ENCODE peak calls at places on chromosomes 12 and 14, in four cellular contexts. One of them, this sample, is unnamed.

GRCh38 chr12:52171950-52172512 is 19.8 kb downstream of the KRT80 start:
- DNase-seq in caudate nucleus: no peak
- DNase-seq in aorta: no peak
- DNase-seq in heart left ventricle: no peak
- DNase-seq in this sample: no peak

GRCh38 chr14:81435578-81436295 is 35.6 kb upstream of the STON2 start:
- DNase-seq in aorta: peak
- DNase-seq in caudate nucleus: peak
- DNase-seq in heart left ventricle: peak
- DNase-seq in this sample: peak

GRCh38 chr12:10272466-10272865 is 35.2 kb upstream of the KLRD1 start:
- DNase-seq in heart left ventricle: no peak
- DNase-seq in caudate nucleus: no peak
- DNase-seq in aorta: no peak
- DNase-seq in this sample: no peak

GRCh38 chr12:117872521-117873169 is 96.1 kb downstream of the KSR2 start:
- DNase-seq in heart left ventricle: no peak
- DNase-seq in aorta: no peak
- DNase-seq in caudate nucleus: no peak
- DNase-seq in this sample: no peak

GRCh38 chr12:52232916-52233461 is at the start of gene KRT7:
- DNase-seq in heart left ventricle: no peak
- DNase-seq in aorta: peak
- DNase-seq in caudate nucleus: no peak
- DNase-seq in this sample: no peak

GRCh38 chr12:123478762-123479161 is 20.8 kb downstream of the SNRNP35 start:
- DNase-seq in caudate nucleus: peak
- DNase-seq in heart left ventricle: peak
- DNase-seq in aorta: peak
- DNase-seq in this sample: peak

GRCh38 chr12:124296295-124296915 is 1.5 kb downstream of the RFLNA start:
- DNase-seq in caudate nucleus: no peak
- DNase-seq in heart left ventricle: no peak
- DNase-seq in aorta: peak
- DNase-seq in this sample: no peak

GRCh38 chr14:94689218-94689984 is 77.2 kb downstream of the SERPINA3 start:
- DNase-seq in caudate nucleus: peak
- DNase-seq in aorta: peak
- DNase-seq in heart left ventricle: peak
- DNase-seq in this sample: peak

GRCh38 chr14:52272375-52272774 is 4.9 kb downstream of the PTGDR start:
- DNase-seq in aorta: no peak
- DNase-seq in heart left ventricle: no peak
- DNase-seq in caudate nucleus: no peak
- DNase-seq in this sample: no peak

GRCh38 chr12:113094738-113095137 is 38.2 kb downstream of the DTX1 start:
- DNase-seq in caudate nucleus: no peak
- DNase-seq in heart left ventricle: no peak
- DNase-seq in aorta: no peak
- DNase-seq in this sample: no peak

GRCh38 chr12:113232787-113233585 is 11.7 kb downstream of the TPCN1 start:
- DNase-seq in aorta: peak
- DNase-seq in heart left ventricle: peak
- DNase-seq in caudate nucleus: peak
- DNase-seq in this sample: no peak

GRCh38 chr12:107066686-107067085 is 26.7 kb downstream of the CRY1 start:
- DNase-seq in aorta: no peak
- DNase-seq in heart left ventricle: no peak
- DNase-seq in caudate nucleus: no peak
- DNase-seq in this sample: no peak

GRCh38 chr12:106205208-106206069 is 42.4 kb downstream of the CKAP4 start:
- DNase-seq in aorta: no peak
- DNase-seq in caudate nucleus: no peak
- DNase-seq in heart left ventricle: peak
- DNase-seq in this sample: no peak

GRCh38 chr12:85280984-85281946 is 1.2 kb downstream of the ALX1 start:
- DNase-seq in caudate nucleus: no peak
- DNase-seq in aorta: no peak
- DNase-seq in heart left ventricle: no peak
- DNase-seq in this sample: no peak

GRCh38 chr14:32761381-32761968 is 177.2 kb upstream of the NPAS3 start:
- DNase-seq in heart left ventricle: no peak
- DNase-seq in aorta: no peak
- DNase-seq in caudate nucleus: no peak
- DNase-seq in this sample: no peak

GRCh38 chr12:87930033-87930432 is 99.2 kb downstream of the C12orf50 start:
- DNase-seq in heart left ventricle: no peak
- DNase-seq in aorta: no peak
- DNase-seq in caudate nucleus: no peak
- DNase-seq in this sample: no peak

GRCh38 chr12:80862606-80863005 is 75.1 kb downstream of the LIN7A start:
- DNase-seq in heart left ventricle: no peak
- DNase-seq in caudate nucleus: no peak
- DNase-seq in aorta: no peak
- DNase-seq in this sample: no peak

GRCh38 chr12:10528150-10528953 is 22.7 kb downstream of the EIF2S3B start:
- DNase-seq in heart left ventricle: no peak
- DNase-seq in caudate nucleus: no peak
- DNase-seq in aorta: no peak
- DNase-seq in this sample: no peak

GRCh38 chr12:14613718-14614117 is 46.0 kb upstream of the PLBD1 start:
- DNase-seq in heart left ventricle: no peak
- DNase-seq in aorta: no peak
- DNase-seq in caudate nucleus: no peak
- DNase-seq in this sample: no peak

GRCh38 chr14:97311411-97311810 is 514.2 kb downstream of the VRK1 start:
- DNase-seq in heart left ventricle: no peak
- DNase-seq in aorta: no peak
- DNase-seq in caudate nucleus: no peak
- DNase-seq in this sample: no peak

GRCh38 chr12:47686645-47687240 is 19.1 kb downstream of the RPAP3 start:
- DNase-seq in heart left ventricle: no peak
- DNase-seq in aorta: no peak
- DNase-seq in caudate nucleus: no peak
- DNase-seq in this sample: peak

GRCh38 chr12:67085699-67086098 is 183.5 kb upstream of the CAND1 start:
- DNase-seq in aorta: no peak
- DNase-seq in heart left ventricle: no peak
- DNase-seq in caudate nucleus: no peak
- DNase-seq in this sample: no peak

GRCh38 chr12:104490850-104491249 is 34.1 kb downstream of the CHST11 start:
- DNase-seq in heart left ventricle: no peak
- DNase-seq in caudate nucleus: no peak
- DNase-seq in aorta: no peak
- DNase-seq in this sample: no peak

GRCh38 chr12:130556486-130557055 is 159.5 kb downstream of the RIMBP2 start:
- DNase-seq in aorta: no peak
- DNase-seq in heart left ventricle: no peak
- DNase-seq in caudate nucleus: no peak
- DNase-seq in this sample: peak

GRCh38 chr12:129617849-129618248 is 286.0 kb downstream of the TMEM132D start:
- DNase-seq in heart left ventricle: no peak
- DNase-seq in caudate nucleus: no peak
- DNase-seq in aorta: no peak
- DNase-seq in this sample: no peak

GRCh38 chr14:104821229-104821945 is 20.5 kb downstream of the ZBTB42 start:
- DNase-seq in caudate nucleus: no peak
- DNase-seq in aorta: no peak
- DNase-seq in heart left ventricle: peak
- DNase-seq in this sample: peak

GRCh38 chr12:124501827-124502226 is 65.6 kb downstream of the NCOR2 start:
- DNase-seq in aorta: no peak
- DNase-seq in heart left ventricle: no peak
- DNase-seq in caudate nucleus: no peak
- DNase-seq in this sample: no peak

GRCh38 chr12:53950789-53951576 is 3.7 kb upstream of the HOXC12 start:
- DNase-seq in heart left ventricle: no peak
- DNase-seq in caudate nucleus: no peak
- DNase-seq in aorta: peak
- DNase-seq in this sample: no peak

GRCh38 chr12:53949631-53950440 is 4.9 kb upstream of the HOXC12 start:
- DNase-seq in heart left ventricle: no peak
- DNase-seq in aorta: peak
- DNase-seq in caudate nucleus: no peak
- DNase-seq in this sample: peak

GRCh38 chr12:53950441-53950781 is 4.3 kb upstream of the HOXC12 start:
- DNase-seq in aorta: no peak
- DNase-seq in heart left ventricle: no peak
- DNase-seq in caudate nucleus: no peak
- DNase-seq in this sample: no peak

GRCh38 chr12:53951577-53952334 is 2.9 kb upstream of the HOXC12 start:
- DNase-seq in heart left ventricle: no peak
- DNase-seq in caudate nucleus: no peak
- DNase-seq in aorta: peak
- DNase-seq in this sample: peak

GRCh38 chr12:53948650-53949593 is 5.8 kb upstream of the HOXC12 start:
- DNase-seq in caudate nucleus: no peak
- DNase-seq in heart left ventricle: no peak
- DNase-seq in aorta: no peak
- DNase-seq in this sample: peak
- H3K27ac ChIP-seq in caudate nucleus: no peak
- H3K27ac ChIP-seq in heart left ventricle: no peak
- H3K27ac ChIP-seq in aorta: no peak
- H3K27ac ChIP-seq in this sample: no peak

GRCh38 chr14:33767721-33768457 is 183.0 kb downstream of the EGLN3 start:
- DNase-seq in aorta: no peak
- DNase-seq in caudate nucleus: no peak
- DNase-seq in heart left ventricle: no peak
- DNase-seq in this sample: no peak
- H3K27ac ChIP-seq in aorta: no peak
- H3K27ac ChIP-seq in caudate nucleus: no peak
- H3K27ac ChIP-seq in heart left ventricle: no peak
- H3K27ac ChIP-seq in this sample: peak

GRCh38 chr14:91882369-91882768 is 15.0 kb upstream of the TC2N start:
- DNase-seq in heart left ventricle: no peak
- DNase-seq in aorta: peak
- DNase-seq in caudate nucleus: no peak
- DNase-seq in this sample: no peak

GRCh38 chr14:91876492-91876891 is 9.2 kb upstream of the TC2N start:
- DNase-seq in aorta: peak
- DNase-seq in heart left ventricle: no peak
- DNase-seq in caudate nucleus: no peak
- DNase-seq in this sample: no peak

GRCh38 chr14:91877376-91877775 is 10.0 kb upstream of the TC2N start:
- DNase-seq in aorta: no peak
- DNase-seq in caudate nucleus: no peak
- DNase-seq in heart left ventricle: no peak
- DNase-seq in this sample: no peak

GRCh38 chr14:91878274-91878673 is 10.9 kb upstream of the TC2N start:
- DNase-seq in aorta: no peak
- DNase-seq in caudate nucleus: no peak
- DNase-seq in heart left ventricle: no peak
- DNase-seq in this sample: no peak

DNA sequence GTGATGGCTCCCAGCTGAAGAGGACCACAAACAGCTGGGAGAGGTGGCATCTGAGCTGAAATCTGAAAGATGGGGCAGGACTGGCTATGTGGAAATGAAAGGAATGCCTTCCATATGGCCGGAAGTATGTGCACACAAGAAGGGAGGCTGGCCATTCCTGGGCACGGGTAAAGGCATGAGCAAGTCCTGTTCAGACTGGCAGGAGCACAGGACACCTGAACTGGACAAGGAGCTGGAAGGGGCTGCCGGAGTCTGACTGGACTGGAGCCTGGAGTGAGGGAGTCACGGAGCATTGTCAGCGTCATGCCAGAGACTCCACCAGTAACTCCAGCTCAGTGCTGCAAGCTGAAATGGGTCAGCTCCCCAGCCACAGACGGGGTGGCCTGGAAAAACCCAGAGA is 11.9 kb upstream of the TC2N start:
- DNase-seq in heart left ventricle: no peak
- DNase-seq in caudate nucleus: no peak
- DNase-seq in aorta: peak
- DNase-seq in this sample: no peak
- H3K27ac ChIP-seq in heart left ventricle: no peak
- H3K27ac ChIP-seq in caudate nucleus: no peak
- H3K27ac ChIP-seq in aorta: peak
- H3K27ac ChIP-seq in this sample: no peak

GRCh38 chr14:64946310-64947045 is 3.9 kb upstream of the GPX2 start:
- DNase-seq in aorta: no peak
- DNase-seq in heart left ventricle: no peak
- DNase-seq in caudate nucleus: no peak
- DNase-seq in this sample: no peak
- H3K27ac ChIP-seq in aorta: no peak
- H3K27ac ChIP-seq in heart left ventricle: no peak
- H3K27ac ChIP-seq in caudate nucleus: no peak
- H3K27ac ChIP-seq in this sample: no peak

GRCh38 chr12:94640134-94640928 is 10.0 kb downstream of the TMCC3 start:
- DNase-seq in aorta: no peak
- DNase-seq in heart left ventricle: no peak
- DNase-seq in caudate nucleus: no peak
- DNase-seq in this sample: peak

GRCh38 chr12:94644141-94644575 is 6.2 kb downstream of the TMCC3 start:
- DNase-seq in caudate nucleus: no peak
- DNase-seq in heart left ventricle: peak
- DNase-seq in aorta: no peak
- DNase-seq in this sample: peak

GRCh38 chr12:94644622-94645021 is 5.7 kb downstream of the TMCC3 start:
- DNase-seq in heart left ventricle: no peak
- DNase-seq in caudate nucleus: no peak
- DNase-seq in aorta: no peak
- DNase-seq in this sample: no peak

GRCh38 chr12:94641283-94641682 is 9.1 kb downstream of the TMCC3 start:
- DNase-seq in caudate nucleus: no peak
- DNase-seq in heart left ventricle: no peak
- DNase-seq in aorta: no peak
- DNase-seq in this sample: no peak

GRCh38 chr12:94643585-94643984 is 6.8 kb downstream of the TMCC3 start:
- DNase-seq in heart left ventricle: no peak
- DNase-seq in aorta: no peak
- DNase-seq in caudate nucleus: no peak
- DNase-seq in this sample: no peak
- H3K27ac ChIP-seq in heart left ventricle: no peak
- H3K27ac ChIP-seq in aorta: no peak
- H3K27ac ChIP-seq in caudate nucleus: no peak
- H3K27ac ChIP-seq in this sample: peak

GRCh38 chr12:132513070-132513398 is 23.1 kb downstream of the FBRSL1 start:
- DNase-seq in aorta: no peak
- DNase-seq in heart left ventricle: no peak
- DNase-seq in caudate nucleus: no peak
- DNase-seq in this sample: no peak
- H3K27ac ChIP-seq in aorta: no peak
- H3K27ac ChIP-seq in heart left ventricle: no peak
- H3K27ac ChIP-seq in caudate nucleus: peak
- H3K27ac ChIP-seq in this sample: no peak

DNA sequence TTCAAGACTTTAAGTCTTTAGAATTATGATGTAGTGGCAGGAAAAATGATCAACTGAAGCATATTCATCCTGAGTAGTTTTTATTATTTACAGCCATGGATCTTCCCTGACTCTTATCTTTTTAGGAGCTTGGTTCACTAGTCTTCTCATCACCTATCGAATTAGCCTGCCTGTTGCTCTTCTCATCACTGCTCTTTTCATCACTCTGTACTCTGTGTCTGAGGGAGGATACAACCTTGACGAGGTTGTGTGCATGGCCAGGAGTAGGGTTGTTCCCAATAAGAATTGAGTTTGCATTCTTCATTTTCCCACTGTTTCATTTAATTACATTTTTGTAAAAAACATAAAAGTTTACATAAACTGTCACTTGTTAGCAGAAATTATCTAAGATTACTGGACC is 441.8 kb downstream of the BTG1 start:
- DNase-seq in caudate nucleus: no peak
- DNase-seq in heart left ventricle: no peak
- DNase-seq in aorta: no peak
- DNase-seq in this sample: no peak
- H3K27ac ChIP-seq in caudate nucleus: no peak
- H3K27ac ChIP-seq in heart left ventricle: no peak
- H3K27ac ChIP-seq in aorta: no peak
- H3K27ac ChIP-seq in this sample: no peak